ENCODE peak calls at places on chromosomes 4 and X, in six cellular contexts. One of them, this sample, is unnamed.

GRCh38 chr4:125728568-125728967 is 413.8 kb downstream of the FAT4 start:
- DNase-seq in mesendoderm: peak
- DNase-seq in H9: no peak
- DNase-seq in neuronal stem cell: no peak
- DNase-seq in IMR-90: peak
- DNase-seq in H1: peak
- DNase-seq in this sample: peak

GRCh38 chr4:152999376-153000067 is 63.4 kb downstream of the FHDC1 start:
- DNase-seq in mesendoderm: no peak
- DNase-seq in H9: no peak
- DNase-seq in neuronal stem cell: no peak
- DNase-seq in H1: no peak
- DNase-seq in IMR-90: no peak
- DNase-seq in this sample: no peak

GRCh38 chrX:130114141-130114561 is 3.9 kb upstream of the ELF4 start:
- DNase-seq in neuronal stem cell: no peak
- DNase-seq in H9: no peak
- DNase-seq in H1: no peak
- DNase-seq in IMR-90: peak
- DNase-seq in mesendoderm: no peak
- DNase-seq in this sample: no peak

GRCh38 chr4:41160856-41161255 is 53.5 kb downstream of the APBB2 start:
- DNase-seq in IMR-90: peak
- DNase-seq in neuronal stem cell: no peak
- DNase-seq in mesendoderm: no peak
- DNase-seq in H1: no peak
- DNase-seq in H9: no peak
- DNase-seq in this sample: peak

GRCh38 chr4:73593631-73594241 is 26.5 kb downstream of the RASSF6 start:
- DNase-seq in H1: no peak
- DNase-seq in mesendoderm: peak
- DNase-seq in neuronal stem cell: no peak
- DNase-seq in H9: no peak
- DNase-seq in IMR-90: peak
- DNase-seq in this sample: peak

GRCh38 chr4:132101526-132101925 is 1047.6 kb upstream of the PCDH10 start:
- DNase-seq in neuronal stem cell: no peak
- DNase-seq in H1: no peak
- DNase-seq in H9: no peak
- DNase-seq in IMR-90: peak
- DNase-seq in mesendoderm: peak
- DNase-seq in this sample: peak

GRCh38 chrX:44621088-44621487 is 78.4 kb upstream of the FUNDC1 start:
- DNase-seq in H1: no peak
- DNase-seq in neuronal stem cell: no peak
- DNase-seq in H9: no peak
- DNase-seq in mesendoderm: no peak
- DNase-seq in IMR-90: no peak
- DNase-seq in this sample: no peak

GRCh38 chrX:112691361-112691760 is 11.6 kb upstream of the LHFPL1 start:
- DNase-seq in neuronal stem cell: no peak
- DNase-seq in H1: no peak
- DNase-seq in H9: no peak
- DNase-seq in IMR-90: no peak
- DNase-seq in mesendoderm: no peak
- DNase-seq in this sample: no peak

GRCh38 chr4:123851521-123851920 is 454.9 kb downstream of the SPRY1 start:
- DNase-seq in H9: no peak
- DNase-seq in neuronal stem cell: no peak
- DNase-seq in H1: no peak
- DNase-seq in mesendoderm: no peak
- DNase-seq in IMR-90: no peak
- DNase-seq in this sample: no peak

GRCh38 chrX:38717871-38718270 is 83.4 kb upstream of the MID1IP1 start:
- DNase-seq in H9: peak
- DNase-seq in H1: no peak
- DNase-seq in IMR-90: peak
- DNase-seq in mesendoderm: peak
- DNase-seq in neuronal stem cell: no peak
- DNase-seq in this sample: peak

GRCh38 chr4:80153800-80154546 is 43.3 kb upstream of the PRDM8 start:
- DNase-seq in H9: no peak
- DNase-seq in IMR-90: peak
- DNase-seq in H1: no peak
- DNase-seq in mesendoderm: no peak
- DNase-seq in neuronal stem cell: no peak
- DNase-seq in this sample: no peak

GRCh38 chrX:39491548-39492297 is 606.0 kb downstream of the BCOR start:
- DNase-seq in IMR-90: no peak
- DNase-seq in H9: no peak
- DNase-seq in neuronal stem cell: no peak
- DNase-seq in mesendoderm: no peak
- DNase-seq in H1: no peak
- DNase-seq in this sample: no peak

GRCh38 chr4:6475492-6476020 is 3.1 kb upstream of the PPP2R2C start:
- DNase-seq in mesendoderm: no peak
- DNase-seq in neuronal stem cell: no peak
- DNase-seq in H9: peak
- DNase-seq in IMR-90: no peak
- DNase-seq in H1: no peak
- DNase-seq in this sample: no peak

GRCh38 chr4:159606835-159607234 is 504.0 kb downstream of the RAPGEF2 start:
- DNase-seq in H1: no peak
- DNase-seq in H9: no peak
- DNase-seq in IMR-90: no peak
- DNase-seq in neuronal stem cell: no peak
- DNase-seq in mesendoderm: no peak
- DNase-seq in this sample: no peak

GRCh38 chr4:4392501-4393183 is 5.7 kb downstream of the NSG1 start:
- DNase-seq in H1: no peak
- DNase-seq in H9: no peak
- DNase-seq in neuronal stem cell: no peak
- DNase-seq in IMR-90: no peak
- DNase-seq in mesendoderm: no peak
- DNase-seq in this sample: peak

GRCh38 chr4:4326136-4326535 is 36.1 kb downstream of the ZBTB49 start:
- DNase-seq in mesendoderm: no peak
- DNase-seq in IMR-90: no peak
- DNase-seq in H1: no peak
- DNase-seq in H9: no peak
- DNase-seq in neuronal stem cell: no peak
- DNase-seq in this sample: no peak

GRCh38 chrX:53093177-53093655 is 726 bp upstream of the KANTR start:
- DNase-seq in H1: no peak
- DNase-seq in mesendoderm: peak
- DNase-seq in H9: peak
- DNase-seq in IMR-90: peak
- DNase-seq in neuronal stem cell: no peak
- DNase-seq in this sample: peak
- H2BK5ac ChIP-seq in H1: no peak
- H2BK5ac ChIP-seq in mesendoderm: no peak
- H2BK5ac ChIP-seq in H9: no peak
- H2BK5ac ChIP-seq in IMR-90: no peak
- H2BK5ac ChIP-seq in neuronal stem cell: no peak
- H2BK5ac ChIP-seq in this sample: no peak

GRCh38 chr4:65999518-65999871 is 329.2 kb upstream of the EPHA5 start:
- DNase-seq in mesendoderm: no peak
- DNase-seq in H9: no peak
- DNase-seq in neuronal stem cell: no peak
- DNase-seq in IMR-90: no peak
- DNase-seq in H1: no peak
- DNase-seq in this sample: no peak
- H2BK15ac ChIP-seq in mesendoderm: no peak
- H2BK15ac ChIP-seq in H9: no peak
- H2BK15ac ChIP-seq in neuronal stem cell: no peak
- H2BK15ac ChIP-seq in IMR-90: no peak
- H2BK15ac ChIP-seq in H1: no peak
- H2BK15ac ChIP-seq in this sample: no peak

GRCh38 chrX:69552512-69552911 is 48.4 kb downstream of the NALF2 start:
- DNase-seq in IMR-90: no peak
- DNase-seq in H9: no peak
- DNase-seq in neuronal stem cell: no peak
- DNase-seq in mesendoderm: no peak
- DNase-seq in H1: no peak
- DNase-seq in this sample: no peak

GRCh38 chrX:69556094-69557011 is 52.2 kb downstream of the NALF2 start:
- DNase-seq in H9: peak
- DNase-seq in H1: peak
- DNase-seq in mesendoderm: peak
- DNase-seq in IMR-90: no peak
- DNase-seq in neuronal stem cell: peak
- DNase-seq in this sample: peak

GRCh38 chrX:69551421-69552009 is 47.4 kb downstream of the NALF2 start:
- DNase-seq in H9: no peak
- DNase-seq in IMR-90: no peak
- DNase-seq in mesendoderm: no peak
- DNase-seq in neuronal stem cell: no peak
- DNase-seq in H1: no peak
- DNase-seq in this sample: no peak

GRCh38 chrX:69555396-69556023 is 51.4 kb downstream of the NALF2 start:
- DNase-seq in H9: no peak
- DNase-seq in mesendoderm: peak
- DNase-seq in IMR-90: no peak
- DNase-seq in H1: no peak
- DNase-seq in neuronal stem cell: no peak
- DNase-seq in this sample: no peak
- H2BK5ac ChIP-seq in H9: no peak
- H2BK5ac ChIP-seq in mesendoderm: no peak
- H2BK5ac ChIP-seq in IMR-90: no peak
- H2BK5ac ChIP-seq in H1: no peak
- H2BK5ac ChIP-seq in neuronal stem cell: no peak
- H2BK5ac ChIP-seq in this sample: no peak

DNA sequence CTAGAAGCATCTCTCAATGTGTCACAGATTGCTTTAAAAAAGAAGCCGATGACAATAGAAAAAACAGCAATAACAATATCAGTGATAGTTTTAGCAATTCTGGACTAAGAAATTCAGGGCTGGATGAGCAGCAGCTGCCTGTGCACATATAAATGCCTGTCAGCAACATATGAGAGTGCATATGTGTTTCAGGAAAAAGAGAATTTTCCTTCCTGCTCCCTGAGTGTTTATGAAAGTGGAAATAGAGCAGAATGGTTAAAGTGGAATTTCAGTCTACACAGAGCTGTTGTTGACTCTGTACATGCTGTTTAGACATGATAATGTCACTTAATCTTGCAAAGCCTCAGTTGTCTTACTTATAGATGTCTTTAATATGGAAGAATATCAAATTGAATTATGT is 164.4 kb upstream of the PCDH7 start:
- DNase-seq in neuronal stem cell: no peak
- DNase-seq in H1: no peak
- DNase-seq in mesendoderm: no peak
- DNase-seq in IMR-90: no peak
- DNase-seq in H9: no peak
- DNase-seq in this sample: no peak
- H2BK15ac ChIP-seq in neuronal stem cell: no peak
- H2BK15ac ChIP-seq in H1: no peak
- H2BK15ac ChIP-seq in mesendoderm: no peak
- H2BK15ac ChIP-seq in IMR-90: no peak
- H2BK15ac ChIP-seq in H9: no peak
- H2BK15ac ChIP-seq in this sample: no peak

DNA sequence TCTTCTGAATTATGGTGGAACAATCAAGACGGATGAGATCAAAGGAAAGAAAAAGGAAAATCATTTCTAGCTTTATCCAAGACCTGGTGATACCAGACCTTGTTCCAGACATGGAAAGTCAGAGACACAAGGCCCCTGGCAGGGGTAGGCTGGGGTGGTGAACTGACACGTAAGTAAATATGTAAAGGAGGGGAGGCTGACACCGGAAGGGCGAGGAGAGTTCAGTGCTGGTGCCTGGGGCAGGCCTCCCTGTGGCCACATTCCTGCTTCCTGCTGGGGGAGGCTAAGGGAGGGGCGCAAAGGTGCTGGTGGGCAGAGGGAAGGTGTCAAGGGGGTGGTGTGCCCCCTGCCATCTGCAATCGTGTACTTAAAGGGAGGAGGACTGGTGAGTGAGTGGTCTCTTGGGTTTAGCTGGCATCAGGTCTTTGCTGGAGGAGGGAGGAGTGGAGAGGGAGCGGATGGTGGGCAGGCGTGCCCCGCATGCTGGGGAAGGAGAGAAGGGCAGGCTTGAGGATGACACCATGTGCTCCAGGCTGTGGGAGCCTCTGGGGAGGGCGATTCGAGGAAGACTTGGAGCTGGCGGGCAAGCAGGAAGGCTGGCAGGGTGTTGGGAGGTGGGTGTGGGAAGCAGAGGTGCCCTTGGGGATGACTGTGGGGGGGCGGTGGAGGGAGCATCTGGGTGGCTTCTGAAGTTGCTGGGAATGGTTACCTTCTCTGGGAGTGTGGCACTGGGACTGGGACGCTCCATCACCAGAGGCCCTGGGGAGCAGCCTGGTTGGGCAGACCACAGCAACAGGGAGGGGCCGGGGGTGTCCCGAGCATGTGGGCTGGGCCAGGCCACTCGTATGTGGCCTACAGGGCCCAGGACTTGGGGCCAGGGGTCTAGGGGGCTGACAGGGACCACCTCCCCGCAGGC is 30.6 kb upstream of the AFAP1 start:
- DNase-seq in H1: no peak
- DNase-seq in mesendoderm: peak
- DNase-seq in neuronal stem cell: no peak
- DNase-seq in IMR-90: peak
- DNase-seq in H9: no peak
- DNase-seq in this sample: peak
- H2BK5ac ChIP-seq in H1: peak
- H2BK5ac ChIP-seq in mesendoderm: peak
- H2BK5ac ChIP-seq in neuronal stem cell: peak
- H2BK5ac ChIP-seq in IMR-90: peak
- H2BK5ac ChIP-seq in H9: no peak
- H2BK5ac ChIP-seq in this sample: peak

GRCh38 chr4:182883351-182883750 is 33.8 kb downstream of the DCTD start:
- DNase-seq in IMR-90: no peak
- DNase-seq in H9: no peak
- DNase-seq in H1: no peak
- DNase-seq in mesendoderm: no peak
- DNase-seq in neuronal stem cell: no peak
- DNase-seq in this sample: no peak
- H2BK15ac ChIP-seq in IMR-90: no peak
- H2BK15ac ChIP-seq in H9: no peak
- H2BK15ac ChIP-seq in H1: no peak
- H2BK15ac ChIP-seq in mesendoderm: no peak
- H2BK15ac ChIP-seq in neuronal stem cell: no peak
- H2BK15ac ChIP-seq in this sample: no peak

GRCh38 chr4:120918788-120919187 is 3.7 kb downstream of the PRDM5 start:
- DNase-seq in neuronal stem cell: no peak
- DNase-seq in IMR-90: peak
- DNase-seq in mesendoderm: peak
- DNase-seq in H9: no peak
- DNase-seq in H1: no peak
- DNase-seq in this sample: no peak
- H2BK5ac ChIP-seq in neuronal stem cell: no peak
- H2BK5ac ChIP-seq in IMR-90: no peak
- H2BK5ac ChIP-seq in mesendoderm: no peak
- H2BK5ac ChIP-seq in H9: no peak
- H2BK5ac ChIP-seq in H1: no peak
- H2BK5ac ChIP-seq in this sample: no peak

DNA sequence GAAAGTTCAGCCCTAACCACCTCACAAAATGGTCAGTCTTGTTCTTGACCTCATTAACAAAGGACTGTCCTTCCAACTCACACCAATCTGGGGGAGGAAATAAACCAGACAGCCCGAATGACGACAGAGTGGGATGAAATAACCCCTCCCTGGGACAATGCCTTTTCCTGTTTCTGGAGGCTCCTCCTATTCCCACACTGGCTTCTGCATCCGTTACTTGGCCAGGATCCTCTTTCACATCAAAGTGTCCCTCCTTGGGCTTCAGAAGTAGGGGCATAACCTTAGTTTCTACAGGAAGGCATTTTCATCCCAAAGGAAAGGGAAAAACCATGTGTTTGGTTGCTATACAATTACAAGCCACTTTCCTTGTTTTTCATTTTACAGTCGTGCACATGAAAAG is 59.8 kb upstream of the RPL34 start:
- DNase-seq in neuronal stem cell: no peak
- DNase-seq in IMR-90: no peak
- DNase-seq in mesendoderm: peak
- DNase-seq in H1: no peak
- DNase-seq in H9: no peak
- DNase-seq in this sample: peak
- H2BK15ac ChIP-seq in neuronal stem cell: no peak
- H2BK15ac ChIP-seq in IMR-90: no peak
- H2BK15ac ChIP-seq in mesendoderm: no peak
- H2BK15ac ChIP-seq in H1: no peak
- H2BK15ac ChIP-seq in H9: no peak
- H2BK15ac ChIP-seq in this sample: no peak